ENCODE peak calls at places on chromosomes 13 and 19, in nine cellular contexts. U is mucosa of descending colon, R is germinal center, B is Right ventricle myocardium inferior, M is D341Med, H is activated gamma-delta T cell treated with Interleukin-2 at 50 U/mL for 16 hours, J is astrocyte of the spinal cord, A is NCI-H1092 treated with DMSO at 0.1 percent for 48 hours, W is type B pancreatic cell. K is an unnamed sample.

GRCh38 chr13:96958286-96958891 is 35.9 kb downstream of the OXGR1 start:
- DNase-seq in A (peak), H (no peak), M (peak), W (no peak), J (peak), B (no peak), U (no peak), R (peak), K (no peak)

GRCh38 chr19:47243776-47244547 is 12.4 kb upstream of the CCDC9 start:
- DNase-seq in R (peak), W (peak), U (peak), M (peak), A (peak), H (peak), J (peak), B (peak), K (peak)

GRCh38 chr19:4972509-4973230 is 3.8 kb downstream of the KDM4B start:
- DNase-seq in U (no peak), J (peak), W (no peak), R (no peak), A (no peak), H (no peak), M (no peak), B (no peak), K (no peak)

GRCh38 chr13:97537110-97537509 is 103.1 kb downstream of the RAP2A start:
- DNase-seq in U (no peak), B (no peak), W (no peak), J (no peak), M (no peak), R (no peak), A (no peak), H (no peak), K (no peak)

GRCh38 chr13:36344886-36345437 is 1.2 kb downstream of the SPART start:
- DNase-seq in B (no peak), W (no peak), A (no peak), M (no peak), U (no peak), J (no peak), H (no peak), R (no peak), K (no peak)

GRCh38 chr19:5903054-5903501 is 512 bp downstream of the NDUFA11 start:
- DNase-seq in H (no peak), W (no peak), U (no peak), M (no peak), B (no peak), A (no peak), J (no peak), R (no peak), K (no peak)

GRCh38 chr13:59687028-59687427 is 476.7 kb downstream of the DIAPH3 start:
- DNase-seq in J (no peak), W (no peak), U (no peak), R (no peak), H (no peak), B (no peak), M (no peak), A (no peak), K (no peak)

GRCh38 chr13:52848455-52849190 is at the start of gene PCDH8:
- DNase-seq in W (peak), M (peak), H (no peak), B (no peak), U (peak), A (peak), R (no peak), J (no peak), K (no peak)

GRCh38 chr19:17158584-17158983 is 56.6 kb upstream of the USE1 start:
- DNase-seq in M (no peak), H (no peak), A (no peak), B (no peak), U (no peak), W (no peak), R (no peak), J (no peak), K (no peak)

GRCh38 chr13:30865131-30866009 is 40.7 kb upstream of the MEDAG start:
- DNase-seq in A (peak), B (peak), R (peak), U (peak), H (peak), J (peak), M (peak), W (peak), K (peak)

GRCh38 chr13:101935828-101936227 is 466.0 kb downstream of the FGF14 start:
- DNase-seq in B (no peak), A (no peak), H (no peak), W (no peak), U (no peak), M (no peak), R (no peak), J (no peak), K (no peak)

GRCh38 chr19:14821958-14822357 is 13.0 kb downstream of the OR7A5 start:
- DNase-seq in W (no peak), R (no peak), M (no peak), J (no peak), H (no peak), U (no peak), B (no peak), A (no peak), K (no peak)